ENCODE peak calls at places on chromosomes 7 and 10, in eight cellular contexts. X is HFFc6, P is NCI-H524 treated with DMSO at 0.1 percent for 48 hours, H is NCI-H1930, F is cerebellar cortex, T is substantia nigra, B is transverse colon, M is ACHN. Y is an unnamed sample.

GRCh38 chr7:1716263-1717094 is 46.4 kb downstream of the ELFN1 start:
- DNase-seq in X (no peak), P (no peak), H (no peak), F (no peak), T (no peak), B (no peak), M (no peak), Y (no peak)

GRCh38 chr10:121002586-121003205 is 151.5 kb downstream of the WDR11 start:
- DNase-seq in X (no peak), P (no peak), H (no peak), F (no peak), T (no peak), B (peak), M (no peak), Y (no peak)

GRCh38 chr10:37434091-37434490 is 308.7 kb downstream of the ANKRD30A start:
- DNase-seq in X (peak), P (no peak), H (no peak), F (no peak), T (no peak), B (no peak), M (peak), Y (no peak)

GRCh38 chr7:4774804-4775280 is 581 bp upstream of the AP5Z1 start:
- DNase-seq in X (peak), P (no peak), H (no peak), F (no peak), T (no peak), B (no peak), M (peak), Y (no peak)

GRCh38 chr10:70592186-70592735 is 10.3 kb downstream of the PRF1 start:
- DNase-seq in X (no peak), P (no peak), H (no peak), F (no peak), T (no peak), B (no peak), M (no peak), Y (no peak)

GRCh38 chr10:47257396-47258120 is 42.4 kb upstream of the GDF10 start:
- DNase-seq in X (no peak), P (no peak), H (no peak), F (no peak), T (no peak), B (no peak), M (no peak), Y (no peak)

GRCh38 chr10:132571565-132572544 is 34.3 kb downstream of the INPP5A start:
- DNase-seq in X (peak), P (no peak), H (no peak), F (no peak), T (no peak), B (peak), M (peak), Y (peak)

GRCh38 chr10:5614081-5614721 is 52.2 kb downstream of the ASB13 start:
- DNase-seq in X (peak), P (no peak), H (no peak), F (no peak), T (no peak), B (no peak), M (no peak), Y (no peak)

GRCh38 chr10:51063166-51063565 is 11.1 kb upstream of the PRKG1 start:
- DNase-seq in X (no peak), P (no peak), H (no peak), F (no peak), T (no peak), B (no peak), M (no peak), Y (no peak)

GRCh38 chr7:44097064-44097932 is 6.8 kb upstream of the AEBP1 start:
- DNase-seq in X (no peak), P (no peak), H (no peak), F (no peak), T (no peak), B (peak), M (no peak), Y (no peak)

GRCh38 chr10:133166828-133167692 is 7.0 kb downstream of the KNDC1 start:
- DNase-seq in X (no peak), P (no peak), H (no peak), F (peak), T (peak), B (no peak), M (no peak), Y (no peak)

GRCh38 chr10:71314028-71314693 is 4.9 kb upstream of the SLC29A3 start:
- DNase-seq in X (no peak), P (no peak), H (peak), F (peak), T (peak), B (peak), M (peak), Y (peak)

GRCh38 chr7:107982463-107982862 is 20.5 kb downstream of the LAMB1 start:
- DNase-seq in X (no peak), P (no peak), H (no peak), F (no peak), T (no peak), B (no peak), M (no peak), Y (no peak)

GRCh38 chr10:22473459-22473858 is 128.2 kb downstream of the SPAG6 start:
- DNase-seq in X (no peak), P (no peak), H (no peak), F (no peak), T (no peak), B (no peak), M (no peak), Y (no peak)

GRCh38 chr10:89476676-89477075 is 58.7 kb downstream of the SLC16A12 start:
- DNase-seq in X (no peak), P (no peak), H (no peak), F (no peak), T (no peak), B (no peak), M (no peak), Y (no peak)

GRCh38 chr7:83996879-83997278 is 197.7 kb downstream of the SEMA3A start:
- DNase-seq in X (no peak), P (no peak), H (no peak), F (no peak), T (no peak), B (no peak), M (no peak), Y (no peak)

GRCh38 chr10:34729619-34730018 is 85.5 kb downstream of the PARD3 start:
- DNase-seq in X (no peak), P (peak), H (no peak), F (no peak), T (no peak), B (no peak), M (no peak), Y (no peak)

GRCh38 chr7:36227223-36227622 is 74.2 kb downstream of the EEPD1 start:
- DNase-seq in X (peak), P (no peak), H (no peak), F (no peak), T (no peak), B (peak), M (no peak), Y (no peak)